ENCODE peak calls at places on chromosomes 11 and 22, in five cellular contexts. Y, J, R, F and C are unnamed samples.

GRCh38 chr22:41976070-41976901 is 7.0 kb downstream of the SEPTIN3 start:
- DNase-seq in Y (no peak), J (no peak), R (peak), F (peak), C (no peak)

GRCh38 chr11:114109206-114110090 is 49.9 kb downstream of the ZBTB16 start:
- DNase-seq in Y (no peak), J (no peak), R (no peak), F (no peak), C (no peak)

GRCh38 chr11:41201156-41201555 is 258.3 kb downstream of the LRRC4C start:
- DNase-seq in Y (peak), J (no peak), R (peak), F (peak), C (peak)

GRCh38 chr11:78256962-78257361 is 68.2 kb downstream of the USP35 start:
- DNase-seq in Y (no peak), J (no peak), R (no peak), F (no peak), C (peak)

GRCh38 chr11:72829178-72829577 is 15.0 kb downstream of the ATG16L2 start:
- DNase-seq in Y (no peak), J (no peak), R (no peak), F (no peak), C (no peak)

GRCh38 chr11:2833051-2833937 is 52.3 kb downstream of the CDKN1C start:
- DNase-seq in Y (no peak), J (no peak), R (no peak), F (no peak), C (no peak)

GRCh38 chr11:97937501-97937900 is 1083.2 kb upstream of the CNTN5 start:
- DNase-seq in Y (no peak), J (no peak), R (no peak), F (no peak), C (peak)

GRCh38 chr11:69309800-69310280 is 15.9 kb downstream of the MYEOV start:
- DNase-seq in Y (no peak), J (no peak), R (no peak), F (peak), C (no peak)

GRCh38 chr11:125201525-125202121 is 37.1 kb downstream of the PKNOX2 start:
- DNase-seq in Y (peak), J (no peak), R (no peak), F (no peak), C (no peak)

GRCh38 chr11:27618591-27618990 is 81.7 kb downstream of the BDNF start:
- DNase-seq in Y (no peak), J (no peak), R (no peak), F (no peak), C (no peak)

GRCh38 chr11:109037856-109038780 is 373.2 kb downstream of the DDX10 start:
- DNase-seq in Y (no peak), J (no peak), R (no peak), F (no peak), C (no peak)

GRCh38 chr11:70205049-70205725 is 2.1 kb downstream of the FADD start:
- DNase-seq in Y (no peak), J (no peak), R (no peak), F (no peak), C (no peak)

GRCh38 chr22:49623715-49624114 is 204.0 kb downstream of the BRD1 start:
- DNase-seq in Y (no peak), J (no peak), R (no peak), F (no peak), C (no peak)

GRCh38 chr11:117300301-117300700 is 9.2 kb downstream of the BACE1-AS start:
- DNase-seq in Y (peak), J (no peak), R (no peak), F (peak), C (no peak)

GRCh38 chr11:18987454-18988231 is 48.4 kb upstream of the MRGPRX1 start:
- DNase-seq in Y (no peak), J (no peak), R (no peak), F (no peak), C (no peak)

GRCh38 chr11:81005595-81005994 is 1564.8 kb upstream of the TENM4 start:
- DNase-seq in Y (no peak), J (no peak), R (no peak), F (no peak), C (no peak)

GRCh38 chr11:63032451-63032850 is 16.8 kb upstream of the SLC22A8 start:
- DNase-seq in Y (no peak), J (no peak), R (no peak), F (no peak), C (no peak)

GRCh38 chr22:44428941-44429615 is 69.0 kb downstream of the RTL6 start:
- DNase-seq in Y (no peak), J (no peak), R (no peak), F (no peak), C (no peak)

GRCh38 chr22:44429941-44430587 is 68.0 kb downstream of the RTL6 start:
- DNase-seq in Y (no peak), J (no peak), R (no peak), F (no peak), C (no peak)

GRCh38 chr22:44431256-44431655 is 66.8 kb downstream of the RTL6 start:
- DNase-seq in Y (no peak), J (no peak), R (no peak), F (no peak), C (no peak)

GRCh38 chr22:44427506-44428470 is 70.2 kb downstream of the RTL6 start:
- DNase-seq in Y (no peak), J (no peak), R (no peak), F (no peak), C (no peak)

GRCh38 chr22:44430716-44431115 is 67.3 kb downstream of the RTL6 start:
- DNase-seq in Y (no peak), J (no peak), R (no peak), F (no peak), C (no peak)
- TF ChIP-seq FOXM1 in Y (no peak), J (no peak), R (no peak), F (no peak), C (no peak)

DNA sequence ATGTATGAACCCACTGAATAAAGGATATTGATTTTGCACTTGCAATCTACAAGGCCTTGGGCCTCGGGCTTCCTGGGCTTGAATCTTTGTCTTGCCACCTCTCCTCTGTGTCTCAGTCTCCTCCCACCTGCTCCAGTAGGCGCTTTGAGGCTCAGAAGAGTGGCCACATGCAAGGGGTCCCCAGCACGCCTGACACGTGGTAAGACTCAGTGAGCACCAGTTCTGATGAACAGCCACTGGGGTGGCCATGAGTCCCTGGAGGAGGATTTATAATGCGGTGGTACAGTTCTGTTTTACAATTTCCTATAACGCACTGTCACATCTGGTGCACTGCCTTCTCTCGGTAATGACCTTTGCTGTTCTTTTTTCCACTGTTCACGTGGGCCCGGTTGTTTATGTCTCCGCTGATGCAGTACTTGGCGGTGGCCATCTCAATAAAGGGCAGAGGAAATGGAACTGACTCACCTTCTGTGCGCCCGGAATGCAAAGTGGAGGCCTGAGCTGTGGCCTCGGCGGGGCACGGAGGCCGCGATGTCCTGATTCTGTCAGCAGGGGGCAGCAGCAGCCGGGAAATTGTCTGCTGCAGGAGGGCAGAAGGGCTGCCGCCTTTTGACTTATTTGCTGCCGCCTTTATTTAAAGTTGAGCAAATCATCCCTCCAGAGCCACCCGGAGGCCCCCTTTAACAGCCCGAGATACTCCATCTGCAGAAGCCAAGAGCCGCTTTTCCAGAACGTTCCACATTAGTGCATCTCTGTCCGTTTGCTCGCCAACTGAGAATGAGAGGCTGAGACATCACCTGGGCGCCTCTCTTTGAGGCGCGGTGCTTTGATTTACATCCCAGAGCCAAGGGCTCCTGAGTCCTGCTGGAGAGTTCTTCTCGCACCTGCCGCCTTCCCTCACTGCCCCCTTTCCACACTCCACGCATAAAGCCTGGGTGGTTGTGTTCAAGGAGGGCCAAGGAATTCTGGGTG is 6.0 kb upstream of the IFT27 start:
- DNase-seq in Y (peak), J (peak), R (peak), F (peak), C (peak)
- TF ChIP-seq FOXM1 in Y (no peak), J (no peak), R (no peak), F (no peak), C (no peak)

GRCh38 chr11:106842134-106842533 is 176.1 kb downstream of the GUCY1A2 start:
- DNase-seq in Y (no peak), J (no peak), R (no peak), F (no peak), C (no peak)

GRCh38 chr11:106840146-106840545 is 178.1 kb downstream of the GUCY1A2 start:
- DNase-seq in Y (no peak), J (no peak), R (no peak), F (no peak), C (no peak)

GRCh38 chr11:106840993-106841392 is 177.3 kb downstream of the GUCY1A2 start:
- DNase-seq in Y (no peak), J (no peak), R (no peak), F (no peak), C (no peak)
- TF ChIP-seq FOXM1 in Y (no peak), J (no peak), R (no peak), F (no peak), C (no peak)

GRCh38 chr11:17496406-17496805 is 19.8 kb upstream of the ABCC8 start:
- DNase-seq in Y (no peak), J (no peak), R (no peak), F (no peak), C (peak)

GRCh38 chr11:17498475-17498874 is 21.8 kb upstream of the ABCC8 start:
- DNase-seq in Y (no peak), J (no peak), R (no peak), F (no peak), C (peak)

GRCh38 chr11:17500673-17501072 is 24.0 kb upstream of the ABCC8 start:
- DNase-seq in Y (no peak), J (no peak), R (no peak), F (no peak), C (no peak)

GRCh38 chr11:17494019-17494418 is 17.4 kb upstream of the ABCC8 start:
- DNase-seq in Y (no peak), J (no peak), R (no peak), F (no peak), C (no peak)

GRCh38 chr11:17498058-17498457 is 21.4 kb upstream of the ABCC8 start:
- DNase-seq in Y (no peak), J (no peak), R (no peak), F (no peak), C (no peak)
- TF ChIP-seq FOXM1 in Y (no peak), J (no peak), R (no peak), F (no peak), C (no peak)

DNA sequence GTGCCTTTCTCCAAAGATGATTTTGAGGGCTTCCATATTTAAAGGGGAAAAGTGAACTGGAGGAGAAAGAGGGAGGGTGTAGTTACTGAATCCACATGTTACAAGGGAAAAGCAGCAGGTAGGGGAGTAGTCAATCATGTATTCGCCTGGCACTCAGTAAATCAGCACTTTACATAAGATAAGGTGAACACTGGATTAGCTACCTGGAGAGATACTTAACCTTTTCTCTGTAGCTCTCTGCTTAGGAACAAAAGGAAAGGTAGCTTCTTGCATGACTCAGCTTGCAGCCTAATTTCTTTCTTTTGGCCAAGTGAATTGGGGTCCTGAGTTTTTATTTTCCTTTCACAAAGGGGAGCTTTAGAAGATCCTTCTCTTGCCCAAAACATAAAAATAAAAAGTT is 43.3 kb upstream of the PHF21B start:
- DNase-seq in Y (no peak), J (no peak), R (no peak), F (no peak), C (no peak)
- TF ChIP-seq FOXM1 in Y (no peak), J (no peak), R (no peak), F (no peak), C (no peak)

DNA sequence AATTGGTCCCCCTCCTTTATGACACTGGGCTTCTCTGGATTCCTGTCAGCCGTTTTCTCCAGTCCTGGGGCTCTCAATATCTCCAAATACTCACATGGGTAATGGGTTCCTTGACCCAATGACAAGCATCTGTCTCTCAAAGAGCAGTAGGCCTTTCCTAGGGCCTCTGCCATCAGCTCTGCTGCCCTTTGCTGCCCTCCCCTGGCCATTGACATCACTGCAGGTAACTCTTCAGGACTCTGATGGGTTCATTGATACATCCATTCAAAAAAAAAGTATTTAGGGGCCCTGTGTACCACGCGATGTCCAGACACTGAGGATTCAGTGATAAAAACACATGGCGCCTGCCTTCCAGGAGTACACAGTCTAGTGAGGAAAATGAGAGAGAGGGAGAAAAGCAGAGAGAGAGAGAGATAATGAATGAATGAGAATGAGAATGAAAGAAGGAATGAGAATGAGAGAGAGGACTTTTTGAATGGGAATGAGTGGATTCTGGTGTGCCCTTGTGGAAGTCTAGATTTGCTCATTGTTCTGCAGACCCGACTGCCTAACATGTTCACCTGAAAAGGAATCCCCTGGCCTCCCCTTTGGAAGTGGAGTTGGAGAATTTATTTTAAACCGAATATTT is 42.6 kb upstream of the OLFML1 start:
- DNase-seq in Y (peak), J (peak), R (peak), F (peak), C (peak)
- TF ChIP-seq FOXM1 in Y (no peak), J (no peak), R (no peak), F (no peak), C (no peak)

GRCh38 chr22:20283674-20284066 is 15.6 kb upstream of the RTN4R start:
- DNase-seq in Y (no peak), J (no peak), R (no peak), F (peak), C (peak)
- TF ChIP-seq FOXM1 in Y (no peak), J (no peak), R (no peak), F (no peak), C (no peak)